ENCODE peak calls at places on chromosomes 3 and 15, in six cellular contexts. Q is naive thymus-derived CD4-positive, alpha-beta T cell; S is GM23338; D is PC-9; O is right atrium auricular region; T is AG09309. J is an unnamed sample.

GRCh38 chr15:61404567-61404966 is 175.5 kb upstream of the RORA start:
- DNase-seq in D (no peak), T (no peak), S (no peak), Q (no peak), O (no peak), J (no peak)

GRCh38 chr3:149507491-149508324 is 33.2 kb downstream of the TM4SF4 start:
- DNase-seq in Q (no peak), T (peak), O (no peak), S (peak), D (peak), J (no peak)

GRCh38 chr3:13420817-13421755 is 964 bp upstream of the NUP210 start:
- DNase-seq in T (no peak), O (no peak), S (peak), Q (peak), D (peak), J (no peak)

GRCh38 chr3:9903904-9904303 is 1.3 kb downstream of the IL17RE start:
- DNase-seq in Q (no peak), D (no peak), S (no peak), T (no peak), O (no peak), J (no peak)

GRCh38 chr15:51365417-51365816 is 24.0 kb downstream of the GLDN start:
- DNase-seq in D (no peak), O (no peak), Q (no peak), T (no peak), S (no peak), J (no peak)

GRCh38 chr15:67955256-67955655 is 98.9 kb upstream of the PIAS1 start:
- DNase-seq in S (no peak), T (no peak), O (no peak), D (no peak), Q (no peak), J (no peak)

GRCh38 chr15:100873029-100873677 is 6.5 kb upstream of the ALDH1A3 start:
- DNase-seq in Q (peak), T (peak), S (peak), O (peak), D (peak), J (peak)

GRCh38 chr15:33068007-33068441 is 126.5 kb downstream of the FMN1 start:
- DNase-seq in T (peak), Q (no peak), S (peak), O (no peak), D (peak), J (peak)

GRCh38 chr3:193930247-193930646 is 205.7 kb upstream of the HES1 start:
- DNase-seq in S (no peak), O (no peak), T (no peak), D (no peak), Q (no peak), J (no peak)

GRCh38 chr15:31080618-31081017 is 20.9 kb downstream of the TRPM1 start:
- DNase-seq in Q (no peak), O (peak), T (no peak), D (no peak), S (peak), J (no peak)

GRCh38 chr3:56869157-56869889 is 67.6 kb upstream of the ARHGEF3 start:
- DNase-seq in S (no peak), T (no peak), O (no peak), D (peak), Q (no peak), J (no peak)

GRCh38 chr3:186901135-186901734 is 29.1 kb upstream of the ST6GAL1 start:
- DNase-seq in T (no peak), O (no peak), Q (no peak), D (no peak), S (no peak), J (no peak)

GRCh38 chr15:38562278-38562677 is 2.3 kb downstream of the RASGRP1 start:
- DNase-seq in D (no peak), T (no peak), O (no peak), Q (no peak), S (peak), J (no peak)
- H3K4me3 ChIP-seq in D (no peak), T (no peak), O (no peak), Q (peak), S (no peak), J (no peak)

GRCh38 chr3:108021131-108021530 is 69.7 kb downstream of the CD47 start:
- DNase-seq in D (no peak), O (no peak), Q (no peak), S (no peak), T (no peak), J (no peak)
- H3K4me3 ChIP-seq in D (no peak), O (no peak), Q (no peak), S (no peak), T (no peak), J (no peak)

GRCh38 chr3:116443096-116443793 is 2.0 kb downstream of the LSAMP start:
- DNase-seq in Q (no peak), S (peak), O (no peak), D (no peak), T (no peak), J (no peak)
- H3K4me3 ChIP-seq in Q (no peak), S (peak), O (peak), D (no peak), T (no peak), J (peak)

GRCh38 chr3:54122802-54123537 is 618 bp downstream of the CACNA2D3 start:
- DNase-seq in Q (no peak), O (no peak), T (no peak), S (peak), D (no peak), J (no peak)

GRCh38 chr3:54121404-54122045 is 827 bp upstream of the CACNA2D3 start:
- DNase-seq in O (no peak), D (no peak), T (no peak), S (peak), Q (no peak), J (no peak)

GRCh38 chr3:54125317-54125716 is 3.0 kb downstream of the CACNA2D3 start:
- DNase-seq in D (no peak), T (no peak), S (no peak), Q (no peak), O (no peak), J (no peak)

GRCh38 chr3:54122046-54122801 is at the start of gene CACNA2D3:
- DNase-seq in T (no peak), D (no peak), S (peak), O (no peak), Q (no peak), J (no peak)

DNA sequence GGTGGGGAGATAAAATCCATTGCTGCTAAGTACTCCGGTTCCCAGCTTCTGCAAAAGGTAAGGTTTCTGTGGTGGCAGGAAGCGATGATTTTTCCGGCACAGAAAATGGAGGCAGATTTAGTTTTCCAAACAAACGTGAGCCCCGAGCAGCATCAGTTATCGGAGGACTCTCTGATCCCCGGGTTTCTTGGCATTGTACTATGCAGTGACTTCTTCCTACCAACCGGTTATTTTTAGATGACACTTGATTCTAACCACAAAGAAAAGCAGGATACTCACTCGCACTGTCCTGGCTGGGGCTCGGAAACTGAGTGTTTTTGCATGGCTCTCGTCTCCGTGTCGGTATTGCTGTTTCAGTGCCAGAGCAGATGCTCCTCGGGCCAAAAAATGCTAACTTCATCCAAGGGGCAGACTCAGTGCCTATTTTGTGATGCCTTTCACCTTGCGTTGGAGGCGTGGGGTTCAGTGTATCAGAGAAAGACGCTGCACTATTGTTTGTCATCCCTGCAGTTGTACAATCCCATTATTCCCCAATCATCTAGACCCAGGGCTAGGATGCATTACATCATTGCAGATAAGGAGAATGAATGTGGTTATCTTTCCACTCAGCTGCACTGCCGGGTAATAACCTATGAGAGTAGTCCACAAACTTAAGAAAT is 1.3 kb downstream of the CACNA2D3 start:
- DNase-seq in O (no peak), T (no peak), Q (no peak), S (peak), D (no peak), J (no peak)
- H3K4me3 ChIP-seq in O (peak), T (no peak), Q (no peak), S (peak), D (no peak), J (no peak)

GRCh38 chr15:63133786-63134185 is 12.1 kb downstream of the LACTB start:
- DNase-seq in T (no peak), D (no peak), O (no peak), S (no peak), Q (no peak), J (no peak)
- H3K4me3 ChIP-seq in T (no peak), D (no peak), O (no peak), S (no peak), Q (no peak), J (no peak)

GRCh38 chr3:112459750-112460149 is 39.5 kb downstream of the BTLA start:
- DNase-seq in T (no peak), Q (no peak), S (no peak), D (no peak), O (no peak), J (no peak)
- H3K4me3 ChIP-seq in T (no peak), Q (no peak), S (no peak), D (no peak), O (no peak), J (no peak)